ENCODE peak calls at places on chromosome 14, in four cellular contexts. I is amniotic stem cell, X is NCI-H524 treated with DMSO at 0.1 percent for 48 hours, N is neuronal stem cell. U is an unnamed sample.

GRCh38 chr14:30994681-30995620 is 30.5 kb upstream of the AP4S1 start:
- DNase-seq in I (no peak), X (no peak), N (no peak), U (peak)

GRCh38 chr14:69763761-69764510 is 3.0 kb upstream of the SRSF5 start:
- DNase-seq in I (no peak), X (no peak), N (no peak), U (peak)

GRCh38 chr14:27392153-27392552 is 794.3 kb upstream of the NOVA1 start:
- DNase-seq in I (peak), X (no peak), N (no peak), U (no peak)

GRCh38 chr14:29529418-29529817 is 398.2 kb downstream of the PRKD1 start:
- DNase-seq in I (no peak), X (no peak), N (no peak), U (no peak)

GRCh38 chr14:68466491-68466977 is 326.3 kb downstream of the ZFP36L1 start:
- DNase-seq in I (peak), X (no peak), N (no peak), U (peak)

GRCh38 chr14:101559624-101560533 is 1.4 kb upstream of the DIO3 start:
- DNase-seq in I (no peak), X (no peak), N (no peak), U (no peak)

GRCh38 chr14:68335312-68335711 is 457.6 kb downstream of the ZFP36L1 start:
- DNase-seq in I (no peak), X (no peak), N (no peak), U (no peak)

GRCh38 chr14:51236314-51236713 is 3.7 kb upstream of the TMX1 start:
- DNase-seq in I (no peak), X (no peak), N (no peak), U (peak)

GRCh38 chr14:61561144-61561543 is 134.2 kb upstream of the HIF1A start:
- DNase-seq in I (no peak), X (no peak), N (no peak), U (peak)

GRCh38 chr14:65847065-65847847 is 434.7 kb downstream of the FUT8 start:
- DNase-seq in I (no peak), X (no peak), N (no peak), U (peak)

GRCh38 chr14:70005281-70005805 is 126.1 kb downstream of the SMOC1 start:
- DNase-seq in I (no peak), X (no peak), N (no peak), U (no peak)

GRCh38 chr14:61662001-61662400 is 33.3 kb upstream of the HIF1A start:
- DNase-seq in I (no peak), X (no peak), N (no peak), U (no peak)

GRCh38 chr14:106395460-106396050 is 869.2 kb downstream of the TMEM121 start:
- DNase-seq in I (no peak), X (no peak), N (no peak), U (no peak)

GRCh38 chr14:89000007-89000942 is 175.8 kb downstream of the TTC8 start:
- DNase-seq in I (peak), X (peak), N (no peak), U (peak)

GRCh38 chr14:67881225-67881624 is 61.6 kb downstream of the RAD51B start:
- DNase-seq in I (no peak), X (peak), N (no peak), U (no peak)

GRCh38 chr14:63478024-63478423 is 65.2 kb downstream of the PPP2R5E start:
- DNase-seq in I (no peak), X (no peak), N (no peak), U (no peak)

GRCh38 chr14:30240002-30240401 is 312.4 kb upstream of the PRKD1 start:
- DNase-seq in I (no peak), X (no peak), N (peak), U (no peak)

GRCh38 chr14:102545461-102546265 is 36.1 kb upstream of the ANKRD9 start:
- DNase-seq in I (no peak), X (no peak), N (no peak), U (no peak)

GRCh38 chr14:24741871-24742270 is 107.9 kb upstream of the GZMB start:
- DNase-seq in I (no peak), X (no peak), N (no peak), U (peak)

GRCh38 chr14:99660794-99661193 is 15.9 kb downstream of the HHIPL1 start:
- DNase-seq in I (no peak), X (no peak), N (no peak), U (no peak)

GRCh38 chr14:105974902-105975301 is 448.5 kb downstream of the TMEM121 start:
- DNase-seq in I (no peak), X (peak), N (no peak), U (peak)

GRCh38 chr14:90649096-90649495 is 167.1 kb downstream of the TTC7B start:
- DNase-seq in I (no peak), X (no peak), N (no peak), U (peak)

GRCh38 chr14:88551936-88552565 is 2.8 kb downstream of the PTPN21 start:
- DNase-seq in I (no peak), X (no peak), N (no peak), U (no peak)